ENCODE peak calls at places on chromosome 17, in seven cellular contexts. O is fibroblast of lung, D is endothelial cell of umbilical vein, H is HepG2, T is mammary epithelial cell, W is K562, P is GM23248. U is an unnamed sample.

GRCh38 chr17:21286066-21286770 is 1.7 kb downstream of the MAP2K3 start:
- DNase-seq in D (peak; percentile 94), T (peak; percentile 94), O (peak; percentile 99), W (no peak), P (peak; percentile 99), H (peak; percentile 96), U (peak; percentile 93)

GRCh38 chr17:75364078-75364477 is 41.4 kb downstream of the GRB2 start:
- DNase-seq in D (no peak), W (no peak), T (peak; percentile 74), H (no peak), P (peak; percentile 87), O (peak; percentile 92), U (no peak)

GRCh38 chr17:3447625-3448024 is 14.0 kb upstream of the OR1E2 start:
- DNase-seq in D (no peak), P (peak; percentile 10), H (peak; percentile 6), T (peak; percentile 20), O (no peak), W (peak; percentile 7), U (no peak)

GRCh38 chr17:57211010-57211411 is 45.3 kb upstream of the MSI2 start:
- DNase-seq in T (peak; percentile 76), H (no peak), P (peak; percentile 42), O (peak; percentile 16), D (no peak), W (no peak), U (no peak)

GRCh38 chr17:74350486-74350885 is 11.2 kb downstream of the BTBD17 start:
- DNase-seq in D (no peak), P (no peak), O (no peak), H (no peak), W (no peak), T (no peak), U (no peak)

GRCh38 chr17:69870751-69871199 is 204.2 kb upstream of the KCNJ16 start:
- DNase-seq in D (peak; percentile 27), W (no peak), T (peak; percentile 79), H (no peak), O (peak; percentile 69), P (peak; percentile 78), U (no peak)

GRCh38 chr17:40260528-40260927 is 27.2 kb upstream of the CDC6 start:
- DNase-seq in O (peak; percentile 23), T (no peak), H (no peak), D (no peak), P (no peak), W (no peak), U (no peak)

GRCh38 chr17:42512733-42513251 is 23.2 kb upstream of the NAGLU start:
- DNase-seq in O (no peak), D (peak; percentile 48), W (no peak), T (no peak), P (no peak), H (no peak), U (no peak)

GRCh38 chr17:76379646-76380376 is 4.6 kb upstream of the SPHK1 start:
- DNase-seq in P (no peak), D (no peak), W (no peak), H (no peak), T (no peak), O (no peak), U (no peak)

GRCh38 chr17:19398301-19399181 is 11.6 kb upstream of the MFAP4 start:
- DNase-seq in O (peak; percentile 19), T (peak; percentile 10), H (no peak), P (peak; percentile 41), W (no peak), D (peak; percentile 68), U (peak; percentile 71)

GRCh38 chr17:43651621-43652480 is 9.9 kb downstream of the MEOX1 start:
- DNase-seq in T (no peak), O (no peak), W (no peak), P (no peak), D (no peak), H (no peak), U (no peak)

GRCh38 chr17:76540381-76541300 is 797 bp downstream of the PRCD start:
- DNase-seq in P (peak; percentile 98), D (peak; percentile 95), O (peak; percentile 94), H (peak; percentile 73), W (peak; percentile 98), T (peak; percentile 92), U (peak; percentile 83)

GRCh38 chr17:17682737-17683675 is 1.7 kb downstream of the RAI1 start:
- DNase-seq in D (peak; percentile 67), O (peak; percentile 86), H (no peak), T (peak; percentile 65), P (peak; percentile 97), W (peak; percentile 27), U (peak; percentile 61)

GRCh38 chr17:78357177-78357586 is 2.7 kb downstream of the SOCS3 start:
- DNase-seq in W (no peak), O (peak; percentile 84), H (no peak), T (no peak), D (peak; percentile 82), P (peak; percentile 79), U (no peak)

GRCh38 chr17:78010759-78011158 is 52.3 kb downstream of the TNRC6C start:
- DNase-seq in O (no peak), D (no peak), P (no peak), T (no peak), W (no peak), H (no peak), U (no peak)

GRCh38 chr17:20028436-20028835 is 19.3 kb downstream of the SPECC1 start:
- DNase-seq in D (no peak), T (no peak), P (peak; percentile 20), O (no peak), H (no peak), W (no peak), U (no peak)

GRCh38 chr17:41519501-41520224 is 973 bp upstream of the KRT15 start:
- DNase-seq in P (no peak), T (peak; percentile 86), D (no peak), W (no peak), O (no peak), H (no peak), U (peak; percentile 83)

GRCh38 chr17:37476431-37477130 is 13.1 kb upstream of the DUSP14 start:
- DNase-seq in T (peak; percentile 75), H (peak; percentile 23), O (peak; percentile 47), P (peak; percentile 70), W (no peak), D (peak; percentile 86), U (peak; percentile 97)

GRCh38 chr17:78284146-78284545 is 52.7 kb downstream of the TMEM235 start:
- DNase-seq in W (no peak), O (no peak), D (no peak), P (peak; percentile 65), T (no peak), H (no peak), U (no peak)

GRCh38 chr17:82155606-82156005 is 57.0 kb downstream of the CCDC57 start:
- DNase-seq in P (no peak), D (no peak), T (no peak), O (no peak), W (no peak), H (no peak), U (no peak)

GRCh38 chr17:866568-867087 is 84.5 kb downstream of the MRM3 start:
- DNase-seq in T (no peak), P (no peak), W (no peak), D (no peak), H (no peak), O (no peak), U (no peak)

GRCh38 chr17:17151541-17151940 is 54.6 kb downstream of the PLD6 start:
- DNase-seq in H (no peak), T (peak; percentile 78), D (peak; percentile 11), O (peak; percentile 63), W (no peak), P (peak; percentile 75), U (no peak)

GRCh38 chr17:75271955-75272847 is 1.2 kb upstream of the MIF4GD start:
- DNase-seq in H (no peak), P (peak; percentile 89), D (no peak), O (peak; percentile 65), W (peak; percentile 23), T (no peak), U (no peak)

GRCh38 chr17:7141824-7142223 is 27.2 kb upstream of the ASGR2 start:
- DNase-seq in H (no peak), O (no peak), W (no peak), P (no peak), D (no peak), T (peak; percentile 57), U (peak; percentile 58)

GRCh38 chr17:45672792-45673191 is 111.3 kb upstream of the CRHR1 start:
- DNase-seq in H (no peak), D (no peak), W (no peak), O (no peak), T (no peak), P (no peak), U (no peak)
- TF ChIP-seq EZH2 in H (no peak), D (no peak), W (no peak), O (no peak), T (no peak), P (no peak), U (no peak)

DNA sequence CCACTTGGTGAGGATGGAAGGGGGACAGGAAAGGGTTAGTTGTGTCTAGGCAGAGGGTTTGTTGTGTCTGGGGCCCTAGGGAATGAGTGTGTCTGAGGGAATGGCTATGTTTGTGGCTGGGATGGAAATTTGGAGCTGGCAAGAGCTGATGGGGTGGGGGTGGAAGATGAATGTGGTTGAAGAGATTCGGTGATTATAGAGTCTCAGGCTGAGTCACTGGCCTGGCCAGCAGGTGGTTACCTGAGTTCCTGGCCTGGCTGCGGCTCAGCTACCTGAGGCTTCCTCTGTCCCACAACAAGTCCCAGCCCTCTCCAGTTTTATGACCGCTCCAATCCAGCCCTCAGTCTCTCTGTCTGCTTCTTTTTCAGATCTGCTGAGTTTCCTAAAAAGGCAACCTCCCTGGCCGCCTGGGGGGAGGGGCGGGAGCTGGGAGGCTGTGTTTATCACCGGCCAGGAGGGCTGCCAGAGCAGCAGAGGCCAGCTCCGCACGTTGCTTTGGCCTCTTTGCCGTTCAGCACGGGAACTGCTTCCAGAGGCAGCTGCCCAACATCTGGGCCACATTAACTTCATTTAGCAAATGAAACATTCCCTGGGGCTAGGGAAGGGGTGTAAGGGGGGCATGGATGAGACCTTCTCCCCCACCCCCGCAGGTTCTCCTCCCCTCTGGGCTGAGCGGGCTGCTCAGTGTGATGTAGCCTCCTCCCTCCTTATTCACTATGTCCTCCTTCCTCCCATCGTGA is 21.8 kb downstream of the ITGB3 start:
- DNase-seq in W (peak; percentile 73), H (no peak), O (peak; percentile 92), T (peak; percentile 96), D (no peak), P (peak; percentile 91), U (peak; percentile 76)
- H2AFZ ChIP-seq in W (peak overlapping the region; percentile 98), H (no peak overlapping the region), O (no peak overlapping the region), T (peak overlapping the region; percentile 64), D (no peak overlapping the region), P (peak overlapping the region; percentile 37), U (no peak overlapping the region)

GRCh38 chr17:35345926-35346771 is 27.3 kb downstream of the SLFN11 start:
- DNase-seq in D (peak; percentile 45), W (no peak), H (no peak), P (peak; percentile 71), O (peak; percentile 33), T (peak; percentile 1), U (no peak)
- TF ChIP-seq EZH2 in D (no peak), W (no peak), H (no peak), P (no peak), O (no peak), T (peak; percentile 44), U (no peak)

DNA sequence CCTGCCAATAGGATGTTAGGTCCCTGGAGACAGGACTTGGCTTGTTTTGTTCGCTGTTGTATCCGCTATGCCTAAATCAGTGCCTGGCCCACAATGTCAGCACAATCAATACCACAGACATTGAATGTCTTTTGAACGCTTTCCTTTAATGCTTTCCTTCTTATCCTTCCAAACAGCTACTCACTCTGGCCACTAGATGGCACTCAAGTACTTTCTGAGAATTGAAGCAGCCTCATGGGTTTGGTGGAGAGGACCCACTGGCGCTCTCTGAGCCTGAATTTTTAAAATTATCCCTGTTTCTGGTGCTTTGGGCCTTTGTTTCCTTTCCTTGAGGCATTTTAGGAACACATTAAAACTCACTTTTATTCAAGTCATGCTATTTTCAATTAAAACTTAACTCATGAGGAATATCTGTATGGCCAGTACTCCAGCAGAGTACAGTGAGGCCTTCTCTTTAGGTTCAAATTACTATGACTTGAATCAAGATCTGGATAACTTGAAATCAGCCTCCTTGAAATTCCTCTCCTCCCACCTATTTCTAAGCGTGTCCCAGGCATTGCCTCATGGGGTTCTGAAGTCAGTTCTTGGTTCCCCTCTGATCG is 3.2 kb upstream of the NLRP1 start:
- DNase-seq in O (peak; percentile 53), H (peak; percentile 81), T (peak; percentile 62), D (peak; percentile 63), W (peak; percentile 42), P (peak; percentile 74), U (peak; percentile 36)
- H2AFZ ChIP-seq in O (peak overlapping the region; percentile 41), H (no peak overlapping the region), T (peak overlapping the region; percentile 7), D (peak overlapping the region; percentile 64), W (no peak overlapping the region), P (peak overlapping the region; percentile 34), U (no peak overlapping the region)